ENCODE peak calls at places on chromosome 17, in nine cellular contexts. E is NCI-H1436; U is dermis blood vessel endothelial cell; L is RWPE1; S is GM23338; I is cardiac muscle cell; D is lung; Z is progenitor cell of endocrine pancreas; C is CD4-positive, alpha-beta memory T cell. G is an unnamed sample.

GRCh38 chr17:37527249-37527851 is 37.7 kb downstream of the DUSP14 start:
- DNase-seq in E (peak), U (peak), L (peak), S (peak), I (peak), D (no peak), Z (no peak), C (peak), G (peak)

GRCh38 chr17:231966-232807 is 50.7 kb upstream of the DOC2B start:
- DNase-seq in E (no peak), U (peak), L (no peak), S (no peak), I (no peak), D (no peak), Z (no peak), C (no peak), G (no peak)

GRCh38 chr17:61294777-61295176 is 104.9 kb upstream of the TBX2 start:
- DNase-seq in E (no peak), U (peak), L (no peak), S (no peak), I (peak), D (no peak), Z (no peak), C (no peak), G (peak)

GRCh38 chr17:65783845-65784334 is 222.4 kb upstream of the AXIN2 start:
- DNase-seq in E (no peak), U (peak), L (peak), S (no peak), I (peak), D (no peak), Z (no peak), C (no peak), G (peak)

GRCh38 chr17:73516356-73516755 is 127.9 kb downstream of the SDK2 start:
- DNase-seq in E (no peak), U (no peak), L (no peak), S (no peak), I (no peak), D (no peak), Z (no peak), C (no peak), G (no peak)

GRCh38 chr17:73625975-73626706 is 18.1 kb downstream of the SDK2 start:
- DNase-seq in E (no peak), U (no peak), L (peak), S (no peak), I (no peak), D (no peak), Z (no peak), C (no peak), G (no peak)

GRCh38 chr17:49723423-49723822 is 15.7 kb upstream of the SLC35B1 start:
- DNase-seq in E (no peak), U (no peak), L (no peak), S (no peak), I (peak), D (no peak), Z (no peak), C (no peak), G (no peak)

GRCh38 chr17:43840814-43841213 is 6.2 kb upstream of the CD300LG start:
- DNase-seq in E (no peak), U (peak), L (no peak), S (peak), I (peak), D (no peak), Z (no peak), C (no peak), G (peak)

GRCh38 chr17:41733348-41734138 is 900 bp downstream of the HAP1 start:
- DNase-seq in E (no peak), U (no peak), L (no peak), S (no peak), I (no peak), D (no peak), Z (no peak), C (no peak), G (no peak)

GRCh38 chr17:40382251-40382650 is 17.7 kb upstream of the GJD3 start:
- DNase-seq in E (no peak), U (no peak), L (no peak), S (no peak), I (peak), D (no peak), Z (no peak), C (no peak), G (no peak)

GRCh38 chr17:39462644-39463375 is 1.5 kb downstream of the CDK12 start:
- DNase-seq in E (no peak), U (peak), L (no peak), S (peak), I (peak), D (no peak), Z (no peak), C (no peak), G (no peak)

GRCh38 chr17:16466407-16466806 is 25.6 kb downstream of the LRRC75A start:
- DNase-seq in E (no peak), U (no peak), L (no peak), S (no peak), I (no peak), D (no peak), Z (no peak), C (no peak), G (no peak)

GRCh38 chr17:58344047-58344790 is 7.8 kb downstream of the SUPT4H1 start:
- DNase-seq in E (no peak), U (peak), L (no peak), S (no peak), I (peak), D (no peak), Z (no peak), C (peak), G (no peak)

GRCh38 chr17:7112527-7113108 is 2.0 kb downstream of the ASGR2 start:
- DNase-seq in E (no peak), U (no peak), L (no peak), S (no peak), I (no peak), D (no peak), Z (no peak), C (no peak), G (no peak)

GRCh38 chr17:62780273-62780672 is 27.8 kb downstream of the MARCHF10 start:
- DNase-seq in E (no peak), U (no peak), L (no peak), S (no peak), I (no peak), D (peak), Z (no peak), C (no peak), G (no peak)

GRCh38 chr17:65630502-65630901 is 69.1 kb upstream of the AXIN2 start:
- DNase-seq in E (no peak), U (no peak), L (no peak), S (no peak), I (no peak), D (no peak), Z (no peak), C (no peak), G (no peak)

GRCh38 chr17:1109606-1110523 is 69.9 kb downstream of the ABR start:
- DNase-seq in E (no peak), U (peak), L (no peak), S (peak), I (no peak), D (no peak), Z (peak), C (peak), G (no peak)

GRCh38 chr17:2057130-2057713 is 2.3 kb downstream of the HIC1 start:
- DNase-seq in E (no peak), U (no peak), L (no peak), S (peak), I (peak), D (no peak), Z (no peak), C (no peak), G (no peak)

GRCh38 chr17:82216301-82217119 is 3.9 kb upstream of the CCDC57 start:
- DNase-seq in E (no peak), U (peak), L (peak), S (no peak), I (peak), D (peak), Z (no peak), C (peak), G (peak)

GRCh38 chr17:74491645-74492044 is 25.2 kb downstream of the CD300A start:
- DNase-seq in E (no peak), U (no peak), L (no peak), S (no peak), I (no peak), D (no peak), Z (no peak), C (no peak), G (no peak)

GRCh38 chr17:58575511-58575910 is 61.1 kb upstream of the MTMR4 start:
- DNase-seq in E (no peak), U (peak), L (peak), S (no peak), I (peak), D (no peak), Z (no peak), C (no peak), G (peak)

GRCh38 chr17:74584714-74585113 is 7.4 kb downstream of the CD300LD start:
- DNase-seq in E (no peak), U (no peak), L (no peak), S (peak), I (no peak), D (no peak), Z (no peak), C (no peak), G (no peak)

G was measured in SK-MEL-5.